ENCODE peak calls at places on chromosomes 12 and 14, in four cellular contexts. One of them, this sample, is unnamed. For H3K9me3, the result is how much of the 10 kb centered on the place peaks cover.

GRCh38 chr12:89566615-89567014 is 40.8 kb upstream of the POC1B start:
- DNase-seq in SJSA1: no peak
- DNase-seq in neuronal stem cell: no peak
- DNase-seq in aorta: no peak
- DNase-seq in this sample: no peak

GRCh38 chr12:98594050-98594853 is 766 bp downstream of the SLC25A3 start:
- DNase-seq in SJSA1: peak
- DNase-seq in neuronal stem cell: peak
- DNase-seq in aorta: peak
- DNase-seq in this sample: no peak

GRCh38 chr12:116673713-116674112 is 64.2 kb downstream of the SPRING1 start:
- DNase-seq in SJSA1: no peak
- DNase-seq in neuronal stem cell: no peak
- DNase-seq in aorta: no peak
- DNase-seq in this sample: no peak

GRCh38 chr12:77968571-77968970 is 137.9 kb downstream of the NAV3 start:
- DNase-seq in SJSA1: no peak
- DNase-seq in neuronal stem cell: no peak
- DNase-seq in aorta: no peak
- DNase-seq in this sample: no peak

GRCh38 chr14:71594828-71595227 is 337.4 kb upstream of the RGS6 start:
- DNase-seq in SJSA1: no peak
- DNase-seq in neuronal stem cell: no peak
- DNase-seq in aorta: no peak
- DNase-seq in this sample: no peak

GRCh38 chr12:51829641-51830040 is 18.9 kb downstream of the FIGNL2 start:
- DNase-seq in SJSA1: no peak
- DNase-seq in neuronal stem cell: no peak
- DNase-seq in aorta: no peak
- DNase-seq in this sample: no peak

GRCh38 chr14:31387091-31387490 is 33.3 kb downstream of the HEATR5A start:
- DNase-seq in SJSA1: no peak
- DNase-seq in neuronal stem cell: no peak
- DNase-seq in aorta: no peak
- DNase-seq in this sample: no peak

GRCh38 chr14:66649515-66649914 is 141.6 kb downstream of the GPHN start:
- DNase-seq in SJSA1: no peak
- DNase-seq in neuronal stem cell: no peak
- DNase-seq in aorta: no peak
- DNase-seq in this sample: peak

GRCh38 chr12:3214508-3215365 is 137.6 kb downstream of the TSPAN9 start:
- DNase-seq in SJSA1: no peak
- DNase-seq in neuronal stem cell: no peak
- DNase-seq in aorta: no peak
- DNase-seq in this sample: no peak

GRCh38 chr12:94649349-94650142 is 811 bp downstream of the TMCC3 start:
- DNase-seq in SJSA1: peak
- DNase-seq in neuronal stem cell: peak
- DNase-seq in aorta: peak
- DNase-seq in this sample: no peak

GRCh38 chr12:108375986-108376663 is 37.0 kb upstream of the CMKLR1 start:
- DNase-seq in SJSA1: no peak
- DNase-seq in neuronal stem cell: no peak
- DNase-seq in aorta: no peak
- DNase-seq in this sample: no peak
- H3K9me3 ChIP-seq in SJSA1: under half
- H3K9me3 ChIP-seq in neuronal stem cell: under half
- H3K9me3 ChIP-seq in aorta: under half
- H3K9me3 ChIP-seq in this sample: under half

DNA sequence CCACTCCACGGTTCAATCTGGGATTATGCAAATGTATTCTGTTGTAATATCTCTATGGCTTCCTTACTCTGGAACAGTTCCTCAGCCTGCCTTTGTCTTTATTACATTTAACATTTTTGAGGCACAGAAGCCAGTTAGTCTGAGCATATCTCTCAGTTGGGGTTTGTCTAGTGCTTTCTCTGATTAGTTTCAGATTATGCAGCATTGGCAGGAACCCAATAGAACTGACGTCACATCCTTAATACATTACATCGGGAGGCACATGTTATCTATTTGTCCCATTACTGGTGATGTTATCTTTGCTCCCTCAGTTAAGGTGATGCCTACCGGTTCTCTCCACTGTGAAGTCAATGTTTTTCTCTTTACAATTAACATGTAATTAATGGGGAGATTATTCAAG is 62.4 kb downstream of the PPM1A start:
- DNase-seq in SJSA1: no peak
- DNase-seq in neuronal stem cell: no peak
- DNase-seq in aorta: no peak
- DNase-seq in this sample: no peak
- H3K9me3 ChIP-seq in SJSA1: under half
- H3K9me3 ChIP-seq in neuronal stem cell: under half
- H3K9me3 ChIP-seq in aorta: under half
- H3K9me3 ChIP-seq in this sample: under half

DNA sequence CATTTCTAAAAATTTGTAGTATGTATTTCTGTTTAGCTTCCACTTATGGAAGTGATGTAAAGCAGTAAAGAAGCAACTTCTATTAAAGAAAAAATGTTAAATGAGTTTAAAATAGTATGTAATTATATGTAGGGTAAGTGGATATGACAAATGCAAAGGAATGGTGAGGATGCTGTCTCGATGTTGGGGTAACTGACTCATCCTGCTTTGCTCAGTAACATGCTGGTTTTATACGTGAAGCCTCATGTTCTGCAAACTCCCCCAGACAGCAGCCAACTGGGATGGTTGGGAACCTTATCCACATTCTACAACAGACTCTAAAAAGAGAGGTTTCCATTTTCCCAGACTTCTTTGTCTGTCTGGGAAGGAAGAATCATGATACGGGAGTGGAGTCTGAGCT is 1006.4 kb upstream of the TMEM132C start:
- DNase-seq in SJSA1: no peak
- DNase-seq in neuronal stem cell: no peak
- DNase-seq in aorta: no peak
- DNase-seq in this sample: no peak
- H3K9me3 ChIP-seq in SJSA1: under half
- H3K9me3 ChIP-seq in neuronal stem cell: under half
- H3K9me3 ChIP-seq in aorta: under half
- H3K9me3 ChIP-seq in this sample: under half

DNA sequence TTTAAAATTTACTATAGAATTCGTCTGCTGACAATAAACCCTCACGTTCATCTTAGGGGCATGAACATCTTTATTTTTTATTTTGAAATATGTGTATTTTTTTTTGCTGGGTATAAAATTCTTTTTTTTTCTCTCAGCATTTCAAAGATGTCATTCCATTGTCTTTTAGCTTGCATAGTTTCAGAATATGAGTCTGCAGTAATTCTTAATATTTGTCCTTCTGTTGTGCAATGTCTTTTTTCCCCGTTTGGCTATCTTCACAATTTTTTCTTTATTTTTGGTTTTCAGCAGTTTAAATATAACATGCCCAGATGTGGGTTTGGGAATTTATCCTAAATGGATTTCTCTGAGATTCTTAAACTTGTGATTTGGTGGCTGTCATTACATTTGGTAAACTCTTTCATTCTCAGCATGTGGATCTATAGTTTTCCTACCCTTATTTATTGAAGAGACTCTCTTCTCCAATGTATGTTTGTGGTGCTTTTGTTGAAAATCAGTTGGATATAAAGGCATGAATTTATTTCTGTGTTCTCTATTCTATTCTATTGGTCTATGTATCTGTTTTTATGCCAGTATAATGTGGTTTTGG is 37.8 kb upstream of the PLBD1 start:
- DNase-seq in SJSA1: no peak
- DNase-seq in neuronal stem cell: no peak
- DNase-seq in aorta: no peak
- DNase-seq in this sample: no peak
- H3K9me3 ChIP-seq in SJSA1: under half
- H3K9me3 ChIP-seq in neuronal stem cell: under half
- H3K9me3 ChIP-seq in aorta: under half
- H3K9me3 ChIP-seq in this sample: under half

DNA sequence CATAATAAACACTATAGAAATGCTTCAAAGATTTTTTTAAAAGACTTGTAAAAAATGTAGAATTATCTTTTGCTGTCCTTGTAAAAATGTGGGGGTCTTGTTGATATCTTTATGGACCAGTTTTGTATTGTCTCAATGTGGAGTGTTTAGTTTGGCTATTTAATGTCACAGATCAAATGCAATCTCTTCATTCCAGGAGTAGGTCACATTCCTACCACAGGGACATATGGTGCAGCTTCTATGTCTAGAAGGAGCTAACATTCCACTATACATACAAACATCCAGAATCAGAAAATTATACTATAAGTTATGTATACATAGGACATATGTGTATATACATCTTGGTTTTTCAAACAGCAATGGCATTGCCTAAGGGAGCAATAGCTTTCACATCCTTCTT is 345.7 kb downstream of the BMP4 start:
- DNase-seq in SJSA1: no peak
- DNase-seq in neuronal stem cell: no peak
- DNase-seq in aorta: no peak
- DNase-seq in this sample: no peak
- H3K9me3 ChIP-seq in SJSA1: under half
- H3K9me3 ChIP-seq in neuronal stem cell: under half
- H3K9me3 ChIP-seq in aorta: under half
- H3K9me3 ChIP-seq in this sample: under half

DNA sequence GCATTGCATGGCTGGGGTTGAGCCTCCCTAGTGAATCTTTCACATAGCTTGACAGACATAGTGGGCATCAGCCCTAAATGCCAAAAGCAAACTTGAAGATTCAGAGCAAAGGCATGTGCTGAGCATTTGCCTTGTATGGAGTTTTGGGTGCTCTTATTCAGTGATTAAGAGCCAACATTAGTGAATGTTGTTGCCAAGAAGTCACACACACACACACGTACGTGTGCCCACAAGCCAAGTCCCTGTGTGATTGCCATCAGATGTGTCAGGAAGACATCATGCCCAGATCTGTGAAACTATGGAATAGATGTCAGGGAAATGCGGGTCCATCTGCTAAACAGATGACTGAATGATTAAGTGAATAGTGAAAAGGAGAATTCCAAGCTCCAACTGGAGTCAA is 148.9 kb downstream of the AKAP6 start:
- DNase-seq in SJSA1: no peak
- DNase-seq in neuronal stem cell: no peak
- DNase-seq in aorta: no peak
- DNase-seq in this sample: no peak
- H3K9me3 ChIP-seq in SJSA1: under half
- H3K9me3 ChIP-seq in neuronal stem cell: under half
- H3K9me3 ChIP-seq in aorta: under half
- H3K9me3 ChIP-seq in this sample: under half

DNA sequence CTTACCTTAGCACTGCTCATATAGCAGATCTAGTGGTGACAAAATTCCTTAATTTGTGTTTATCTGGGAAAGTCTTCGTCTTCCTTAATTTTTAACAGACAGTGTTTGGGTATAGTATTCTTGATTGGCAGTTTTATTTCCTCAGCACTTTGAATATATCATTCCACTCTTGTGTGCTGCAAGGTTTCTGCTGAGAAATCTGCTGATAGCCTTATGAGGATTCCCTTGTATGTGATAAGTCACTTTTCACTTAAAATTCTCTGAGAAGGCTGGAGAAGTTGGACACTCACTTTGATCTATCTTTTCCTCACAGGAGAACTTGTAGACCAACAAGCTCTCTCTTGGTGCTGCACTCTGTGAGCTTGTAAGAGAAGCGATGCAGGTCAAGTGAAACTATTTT is 306.1 kb upstream of the RTL1 start:
- DNase-seq in SJSA1: no peak
- DNase-seq in neuronal stem cell: no peak
- DNase-seq in aorta: no peak
- DNase-seq in this sample: no peak
- H3K9me3 ChIP-seq in SJSA1: under half
- H3K9me3 ChIP-seq in neuronal stem cell: under half
- H3K9me3 ChIP-seq in aorta: under half
- H3K9me3 ChIP-seq in this sample: under half

This sample was measured in GM12878.